ENCODE peak calls at places on chromosomes 13 and 19, in six cellular contexts. D is mesendoderm, L is fibroblast of lung, Q is transverse colon, U is heart right ventricle, O is thoracic aorta. I is an unnamed sample.
A peak's percentile ranks its signal among the peaks of the same experiment; 100 is the strongest.

GRCh38 chr19:42529248-42529764 is 1.0 kb upstream of the CEACAM1 start:
- DNase-seq in D (peak; percentile 82), L (peak; percentile 34), Q (peak; percentile 83), U (peak; percentile 59), O (no peak), I (peak; percentile 74)

GRCh38 chr19:35269425-35270117 is 809 bp downstream of the USF2 start:
- DNase-seq in D (peak; percentile 93), L (peak; percentile 75), Q (peak; percentile 91), U (peak; percentile 88), O (no peak), I (peak; percentile 96)

GRCh38 chr13:60226507-60226906 is 62.8 kb upstream of the DIAPH3 start:
- DNase-seq in D (peak; percentile 65), L (peak; percentile 54), Q (peak; percentile 13), U (no peak), O (no peak), I (peak; percentile 69)

GRCh38 chr13:96898855-96899254 is 95.4 kb downstream of the OXGR1 start:
- DNase-seq in D (peak; percentile 71), L (no peak), Q (no peak), U (no peak), O (no peak), I (no peak)

GRCh38 chr13:24727731-24728601 is 36.0 kb upstream of the RNF17 start:
- DNase-seq in D (peak; percentile 88), L (peak; percentile 88), Q (peak; percentile 71), U (peak; percentile 49), O (peak; percentile 38), I (peak; percentile 71)

GRCh38 chr13:83765796-83766195 is 116.5 kb downstream of the SLITRK1 start:
- DNase-seq in D (no peak), L (no peak), Q (no peak), U (no peak), O (no peak), I (no peak)

GRCh38 chr13:51614350-51614786 is 30.1 kb downstream of the WDFY2 start:
- DNase-seq in D (peak; percentile 31), L (no peak), Q (peak; percentile 12), U (peak; percentile 45), O (no peak), I (no peak)

GRCh38 chr19:50000038-50000890 is 24.9 kb downstream of the VRK3 start:
- DNase-seq in D (no peak), L (no peak), Q (no peak), U (no peak), O (no peak), I (no peak)

GRCh38 chr13:99103536-99103935 is 97.1 kb upstream of the UBAC2 start:
- DNase-seq in D (peak; percentile 47), L (no peak), Q (no peak), U (no peak), O (no peak), I (no peak)

GRCh38 chr13:108827637-108828036 is 198.2 kb downstream of the MYO16 start:
- DNase-seq in D (no peak), L (no peak), Q (no peak), U (no peak), O (no peak), I (no peak)

GRCh38 chr13:80476953-80477352 is 136.0 kb upstream of the SPRY2 start:
- DNase-seq in D (no peak), L (no peak), Q (no peak), U (no peak), O (no peak), I (no peak)

GRCh38 chr13:99323488-99323887 is 16.3 kb upstream of the GPR183 start:
- DNase-seq in D (no peak), L (no peak), Q (no peak), U (no peak), O (no peak), I (no peak)

GRCh38 chr13:33132644-33133440 is 116.6 kb downstream of the KL start:
- DNase-seq in D (no peak), L (peak; percentile 80), Q (no peak), U (no peak), O (no peak), I (no peak)

GRCh38 chr19:42098781-42099180 is 22.8 kb downstream of the ZNF574 start:
- DNase-seq in D (no peak), L (no peak), Q (no peak), U (no peak), O (no peak), I (no peak)

GRCh38 chr13:38518328-38518727 is 168.5 kb upstream of the FREM2 start:
- DNase-seq in D (no peak), L (no peak), Q (no peak), U (no peak), O (no peak), I (no peak)

GRCh38 chr19:28067882-28068281 is 1145.1 kb downstream of the UQCRFS1 start:
- DNase-seq in D (no peak), L (no peak), Q (no peak), U (no peak), O (no peak), I (no peak)

GRCh38 chr19:4066682-4067395 is at the start of gene ZBTB7A:
- DNase-seq in D (peak; percentile 63), L (peak; percentile 76), Q (peak; percentile 91), U (peak; percentile 91), O (peak; percentile 80), I (peak; percentile 75)

GRCh38 chr19:38417544-38418506 is 8.2 kb downstream of the RASGRP4 start:
- DNase-seq in D (peak; percentile 86), L (peak; percentile 11), Q (peak; percentile 75), U (peak; percentile 60), O (no peak), I (peak; percentile 88)

GRCh38 chr19:13962738-13963602 is 10.7 kb downstream of the DCAF15 start:
- DNase-seq in D (peak; percentile 30), L (peak; percentile 62), Q (no peak), U (no peak), O (no peak), I (no peak)

GRCh38 chr19:33956941-33957340 is 160.3 kb downstream of the KCTD15 start:
- DNase-seq in D (no peak), L (no peak), Q (no peak), U (no peak), O (no peak), I (no peak)

GRCh38 chr19:34135401-34135800 is 36.9 kb upstream of the LSM14A start:
- DNase-seq in D (no peak), L (no peak), Q (no peak), U (no peak), O (no peak), I (no peak)

GRCh38 chr19:3359850-3360493 is 6.4 kb upstream of the NFIC start:
- DNase-seq in D (no peak), L (no peak), Q (no peak), U (no peak), O (no peak), I (no peak)

GRCh38 chr19:4182082-4182926 is at the start of the genes ANKRD24 and SIRT6:
- DNase-seq in D (peak; percentile 97), L (peak; percentile 96), Q (peak; percentile 98), U (peak; percentile 96), O (peak; percentile 70), I (peak; percentile 96)

DNA sequence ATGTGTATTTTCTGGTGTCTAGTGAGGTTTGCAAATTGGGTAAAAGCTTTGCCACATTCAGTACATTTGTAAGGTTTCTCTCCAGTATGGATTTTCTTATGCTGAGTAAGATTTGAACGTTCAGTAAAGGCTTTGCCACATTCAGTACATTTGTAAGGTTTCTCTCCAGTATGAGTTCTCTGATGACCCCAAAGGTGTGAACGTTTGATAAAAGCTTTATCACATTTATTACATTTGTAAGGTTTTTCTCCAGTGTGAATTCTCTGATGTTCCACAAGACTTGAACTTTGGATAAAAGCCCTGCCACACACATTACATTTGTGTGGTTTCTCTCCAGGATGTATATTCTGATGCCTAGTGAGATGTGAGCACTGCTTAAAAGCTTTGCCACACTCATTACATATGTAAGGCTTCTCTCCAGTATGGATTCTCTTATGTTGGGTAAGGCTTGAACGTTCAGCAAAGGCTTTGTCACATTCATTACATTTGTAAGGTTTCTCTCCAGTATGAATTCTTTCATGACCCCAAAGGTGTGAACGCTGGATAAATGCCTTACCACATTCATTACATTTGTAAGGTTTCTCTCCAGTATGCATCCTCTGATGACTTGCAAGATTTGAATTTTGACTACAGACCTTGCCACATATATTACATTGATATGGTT is 17.4 kb downstream of the ZNF677 start:
- DNase-seq in D (no peak), L (no peak), Q (no peak), U (no peak), O (no peak), I (no peak)
- H3K4me3 ChIP-seq in D (peak overlapping the region; percentile 15), L (no peak overlapping the region), Q (no peak overlapping the region), U (no peak overlapping the region), O (peak overlapping the region; percentile 28), I (no peak overlapping the region)

DNA sequence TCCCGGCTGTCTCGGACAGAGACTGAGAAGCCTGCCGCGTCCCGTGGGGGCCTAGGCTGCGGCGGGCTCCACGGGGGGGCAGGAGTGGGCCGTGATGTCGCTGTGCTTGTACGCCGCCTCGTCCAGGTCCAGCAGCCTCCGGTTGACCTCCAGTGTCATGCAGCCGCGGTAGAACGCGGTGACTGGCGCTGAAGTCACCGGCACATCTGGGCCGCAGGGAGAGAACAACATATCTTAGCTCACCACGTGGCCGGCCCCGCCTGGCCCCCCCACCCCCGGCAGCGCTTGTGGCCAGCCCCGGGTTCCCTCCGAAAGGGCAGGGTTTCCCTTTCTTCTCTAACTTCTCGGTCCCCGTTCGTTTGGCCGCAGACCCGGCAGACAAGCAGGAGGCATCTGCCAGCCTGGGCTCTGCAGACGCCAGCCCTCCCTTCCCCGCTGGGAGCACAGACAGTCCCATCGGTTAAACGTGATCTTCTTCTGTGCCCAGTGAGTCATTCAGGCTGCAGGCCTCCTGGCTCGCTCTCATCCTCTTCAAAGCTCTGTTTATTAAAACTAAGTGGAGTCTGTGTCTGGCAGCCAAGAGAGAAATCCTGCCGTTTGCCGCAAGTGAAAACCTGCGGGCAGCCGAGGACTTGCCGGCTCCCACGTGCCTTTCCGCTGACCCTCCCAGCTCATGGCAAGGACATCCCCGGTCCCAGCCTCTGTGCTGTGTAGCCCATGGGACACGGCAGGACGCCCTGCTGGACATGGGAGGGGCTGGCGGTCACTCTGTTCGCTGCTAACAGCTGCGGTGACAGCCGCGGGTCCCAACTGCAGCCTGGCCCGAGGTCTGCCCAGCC is 42.8 kb downstream of the GAS6 start:
- DNase-seq in D (no peak), L (peak; percentile 98), Q (peak; percentile 63), U (peak; percentile 80), O (no peak), I (no peak)
- H3K4me3 ChIP-seq in D (no peak overlapping the region), L (peak overlapping the region; percentile 17), Q (no peak overlapping the region), U (peak overlapping the region; percentile 9), O (peak overlapping the region; percentile 51), I (no peak overlapping the region)

GRCh38 chr19:46955813-46956371 is 63.7 kb upstream of the NPAS1 start:
- DNase-seq in D (no peak), L (no peak), Q (no peak), U (no peak), O (no peak), I (no peak)
- H3K4me3 ChIP-seq in D (no peak overlapping the region), L (no peak overlapping the region), Q (no peak overlapping the region), U (peak overlapping the region; percentile 49), O (no peak overlapping the region), I (no peak overlapping the region)

GRCh38 chr19:54873990-54874389 is at the start of gene FCAR:
- DNase-seq in D (no peak), L (no peak), Q (no peak), U (no peak), O (no peak), I (no peak)
- H3K4me3 ChIP-seq in D (no peak within 1 kb of the TSS), L (no peak within 1 kb of the TSS), Q (no peak within 1 kb of the TSS), U (peak within 1 kb of the TSS; percentile 36), O (no peak within 1 kb of the TSS), I (no peak within 1 kb of the TSS)

GRCh38 chr19:1813197-1813836 is 1.2 kb upstream of the ATP8B3 start:
- DNase-seq in D (no peak), L (no peak), Q (no peak), U (no peak), O (no peak), I (no peak)
- H3K4me3 ChIP-seq in D (no peak overlapping the region), L (peak overlapping the region; percentile 67), Q (no peak overlapping the region), U (peak overlapping the region; percentile 66), O (peak overlapping the region; percentile 74), I (peak overlapping the region; percentile 47)